ENCODE peak calls at places on chromosomes 13 and 19, in five cellular contexts. Z is BE2C, E is dorsolateral prefrontal cortex, K is ascending aorta, D is lung. I is an unnamed sample.

GRCh38 chr19:34676697-34677385 is at the start of gene SCGB2B2:
- DNase-seq in K (peak), E (peak), D (peak), Z (peak), I (peak)

GRCh38 chr19:10019246-10019645 is 6.0 kb downstream of the RDH8 start:
- DNase-seq in E (no peak), Z (no peak), D (no peak), K (no peak), I (no peak)

GRCh38 chr13:39455534-39456175 is 147.3 kb downstream of the LHFPL6 start:
- DNase-seq in K (no peak), D (no peak), Z (no peak), E (no peak), I (no peak)

GRCh38 chr13:43684947-43685725 is 101.6 kb downstream of the ENOX1 start:
- DNase-seq in E (no peak), D (no peak), K (no peak), Z (no peak), I (no peak)

GRCh38 chr19:19552811-19553210 is 14.7 kb downstream of the CILP2 start:
- DNase-seq in Z (peak), D (no peak), K (no peak), E (no peak), I (no peak)

GRCh38 chr13:51738226-51738905 is 65.6 kb downstream of the DHRS12 start:
- DNase-seq in E (no peak), Z (no peak), K (no peak), D (no peak), I (no peak)

GRCh38 chr19:43337737-43338136 is 15.7 kb upstream of the CD177 start:
- DNase-seq in Z (no peak), E (no peak), D (no peak), K (no peak), I (no peak)

GRCh38 chr19:11251650-11252314 is 10.5 kb downstream of the DOCK6 start:
- DNase-seq in E (no peak), Z (no peak), D (no peak), K (no peak), I (no peak)

GRCh38 chr13:42574011-42574410 is at the start of gene TNFSF11:
- DNase-seq in K (no peak), D (no peak), Z (no peak), E (no peak), I (no peak)

GRCh38 chr19:40613669-40614594 is 12.8 kb downstream of the LTBP4 start:
- DNase-seq in K (peak), E (no peak), D (peak), Z (peak), I (peak)

GRCh38 chr13:63408227-63409202 is 1992.9 kb upstream of the PCDH20 start:
- DNase-seq in Z (peak), K (no peak), D (no peak), E (no peak), I (no peak)

GRCh38 chr13:33348366-33348765 is 62.8 kb upstream of the STARD13 start:
- DNase-seq in K (no peak), Z (no peak), E (no peak), D (no peak), I (no peak)

GRCh38 chr19:9413240-9413954 is 22.0 kb downstream of the ZNF266 start:
- DNase-seq in E (no peak), D (no peak), Z (no peak), K (no peak), I (no peak)

GRCh38 chr13:51618626-51619025 is 34.4 kb downstream of the WDFY2 start:
- DNase-seq in D (no peak), Z (no peak), E (no peak), K (no peak), I (no peak)

GRCh38 chr19:56309511-56310185 is 5.0 kb downstream of the ZSCAN5A start:
- DNase-seq in D (peak), K (no peak), Z (peak), E (no peak), I (peak)

GRCh38 chr19:43372462-43372861 is 19.0 kb downstream of the CD177 start:
- DNase-seq in Z (no peak), K (no peak), E (no peak), D (no peak), I (no peak)

GRCh38 chr13:73056054-73056962 is 2.5 kb upstream of the KLF5 start:
- DNase-seq in E (no peak), D (no peak), K (no peak), Z (no peak), I (no peak)

GRCh38 chr13:113041821-113042335 is 63.7 kb upstream of the F7 start:
- DNase-seq in D (no peak), Z (no peak), K (no peak), E (no peak), I (no peak)

GRCh38 chr19:54191671-54192453 is 754 bp downstream of the TSEN34 start:
- DNase-seq in D (no peak), K (no peak), Z (no peak), E (no peak), I (no peak)

GRCh38 chr19:4861147-4861546 is 6.3 kb downstream of the PLIN3 start:
- DNase-seq in D (no peak), E (no peak), K (no peak), Z (no peak), I (no peak)

GRCh38 chr19:44741841-44742352 is 6.6 kb upstream of the BCL3 start:
- DNase-seq in K (peak), Z (peak), E (peak), D (peak), I (peak)

GRCh38 chr13:45403081-45403480 is 15.1 kb downstream of the SLC25A30 start:
- DNase-seq in Z (no peak), K (no peak), E (no peak), D (no peak), I (no peak)

GRCh38 chr19:11697284-11697855 is 41.4 kb downstream of the ZNF823 start:
- DNase-seq in E (no peak), D (no peak), Z (no peak), K (no peak), I (no peak)

GRCh38 chr19:18436651-18437478 is 1.1 kb downstream of the ISYNA1 start:
- DNase-seq in D (no peak), K (peak), E (no peak), Z (peak), I (no peak)

GRCh38 chr19:531009-531752 is 379 bp upstream of the CDC34 start:
- DNase-seq in Z (peak), K (peak), E (peak), D (peak), I (peak)
- TF ChIP-seq CTCF in Z (no peak), K (no peak), E (no peak), D (no peak), I (no peak)

GRCh38 chr19:3227054-3227626 is 2.7 kb downstream of the CELF5 start:
- DNase-seq in D (no peak), Z (no peak), K (no peak), E (no peak), I (no peak)

GRCh38 chr19:3225677-3226093 is 1.2 kb downstream of the CELF5 start:
- DNase-seq in K (no peak), Z (no peak), D (no peak), E (no peak), I (no peak)

GRCh38 chr19:3222709-3223108 is 1.8 kb upstream of the CELF5 start:
- DNase-seq in Z (no peak), D (no peak), E (no peak), K (no peak), I (no peak)

GRCh38 chr19:3220576-3220975 is 3.9 kb upstream of the CELF5 start:
- DNase-seq in D (no peak), Z (no peak), E (no peak), K (no peak), I (no peak)

GRCh38 chr19:3224346-3225325 is at the start of gene CELF5:
- DNase-seq in D (no peak), Z (peak), E (no peak), K (no peak), I (no peak)
- TF ChIP-seq CTCF in D (no peak), Z (no peak), E (peak), K (no peak), I (peak)

DNA sequence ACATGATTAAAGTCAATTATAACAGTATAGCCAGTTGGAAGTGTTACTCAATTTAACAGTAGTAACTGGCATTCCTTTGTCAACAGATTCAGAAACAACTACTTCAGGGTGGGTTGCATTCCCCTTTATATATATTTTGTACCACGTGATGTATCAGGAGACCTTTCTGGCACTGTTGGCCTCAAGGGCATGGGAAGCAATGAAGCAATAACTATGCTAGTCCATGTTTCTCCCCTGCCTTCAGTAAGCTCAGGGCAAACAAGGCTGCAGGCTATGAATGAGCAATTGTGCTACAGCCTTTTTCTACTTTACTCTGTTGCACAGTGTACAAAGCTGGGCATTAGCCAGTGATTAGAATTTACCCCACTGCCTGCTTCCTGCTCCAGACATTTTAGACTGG is 348.7 kb downstream of the GPC5 start:
- DNase-seq in Z (peak), E (no peak), D (no peak), K (no peak), I (no peak)
- TF ChIP-seq CTCF in Z (no peak), E (no peak), D (no peak), K (no peak), I (no peak)

GRCh38 chr13:76795701-76796695 is 90.2 kb downstream of the KCTD12 start:
- DNase-seq in Z (no peak), E (no peak), K (no peak), D (no peak), I (no peak)

GRCh38 chr13:76798037-76798436 is 88.2 kb downstream of the KCTD12 start:
- DNase-seq in E (no peak), Z (no peak), K (no peak), D (no peak), I (peak)

GRCh38 chr13:76790519-76791289 is 95.5 kb downstream of the KCTD12 start:
- DNase-seq in D (no peak), Z (no peak), E (no peak), K (no peak), I (no peak)

GRCh38 chr13:76791290-76791664 is 94.9 kb downstream of the KCTD12 start:
- DNase-seq in Z (no peak), E (no peak), K (no peak), D (no peak), I (no peak)

DNA sequence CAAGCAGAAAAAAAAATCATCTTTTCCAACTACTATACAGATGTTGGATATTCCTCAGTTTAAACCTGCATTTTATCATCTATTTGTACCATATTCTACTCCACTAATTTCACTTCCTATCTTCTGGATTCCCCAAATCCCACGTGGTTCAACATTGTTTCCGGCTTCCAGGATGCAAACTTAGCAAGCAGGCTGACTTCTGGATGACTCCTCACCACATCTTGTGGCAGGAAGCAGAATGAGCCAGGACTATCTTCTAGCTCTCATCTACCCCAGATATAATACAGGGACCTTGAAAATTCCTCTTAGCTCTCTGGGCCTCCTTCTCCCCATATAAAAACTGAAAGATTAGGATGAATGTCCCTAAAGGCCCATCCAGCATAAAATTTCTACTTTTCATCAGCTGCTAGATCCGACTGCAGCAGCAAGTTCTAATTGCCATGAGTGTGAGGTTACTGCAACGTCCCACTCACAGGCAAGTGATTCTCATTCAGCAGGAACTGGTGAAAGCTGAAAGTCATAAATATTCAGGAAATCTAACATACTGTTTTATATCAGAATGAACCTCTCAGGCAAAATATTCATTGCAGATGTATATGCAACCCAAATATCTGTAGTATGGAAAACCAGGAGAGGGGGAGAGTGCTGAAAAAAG is 93.4 kb downstream of the KCTD12 start:
- DNase-seq in K (no peak), E (no peak), D (no peak), Z (no peak), I (no peak)
- TF ChIP-seq CTCF in K (no peak), E (no peak), D (no peak), Z (no peak), I (no peak)

GRCh38 chr13:79966039-79966438 is 374.9 kb downstream of the SPRY2 start:
- DNase-seq in K (no peak), D (no peak), Z (no peak), E (no peak), I (no peak)
- TF ChIP-seq CTCF in K (no peak), D (no peak), Z (no peak), E (no peak), I (no peak)

GRCh38 chr13:98792321-98792720 is 39.8 kb upstream of the SLC15A1 start:
- DNase-seq in D (no peak), K (no peak), Z (no peak), E (no peak), I (no peak)

GRCh38 chr13:98795220-98795619 is 42.7 kb upstream of the SLC15A1 start:
- DNase-seq in E (no peak), K (no peak), D (no peak), Z (no peak), I (no peak)

GRCh38 chr13:98792784-98793183 is 40.3 kb upstream of the SLC15A1 start:
- DNase-seq in Z (no peak), E (no peak), D (no peak), K (no peak), I (no peak)

GRCh38 chr13:98796191-98796590 is 43.7 kb upstream of the SLC15A1 start:
- DNase-seq in K (no peak), E (no peak), Z (no peak), D (no peak), I (no peak)

GRCh38 chr13:98794498-98794897 is 42.0 kb upstream of the SLC15A1 start:
- DNase-seq in K (no peak), D (no peak), E (no peak), Z (no peak), I (no peak)
- TF ChIP-seq CTCF in K (no peak), D (no peak), E (no peak), Z (peak), I (no peak)

GRCh38 chr13:30332516-30333165 is 25.3 kb upstream of the KATNAL1 start:
- DNase-seq in E (no peak), Z (no peak), K (no peak), D (no peak), I (no peak)

GRCh38 chr13:30333601-30334000 is 26.2 kb upstream of the KATNAL1 start:
- DNase-seq in K (no peak), Z (no peak), E (no peak), D (no peak), I (no peak)

GRCh38 chr13:30337061-30337601 is 29.8 kb upstream of the KATNAL1 start:
- DNase-seq in K (no peak), D (no peak), E (no peak), Z (no peak), I (no peak)

GRCh38 chr13:30331331-30331771 is 24.0 kb upstream of the KATNAL1 start:
- DNase-seq in K (peak), E (no peak), D (no peak), Z (no peak), I (no peak)

DNA sequence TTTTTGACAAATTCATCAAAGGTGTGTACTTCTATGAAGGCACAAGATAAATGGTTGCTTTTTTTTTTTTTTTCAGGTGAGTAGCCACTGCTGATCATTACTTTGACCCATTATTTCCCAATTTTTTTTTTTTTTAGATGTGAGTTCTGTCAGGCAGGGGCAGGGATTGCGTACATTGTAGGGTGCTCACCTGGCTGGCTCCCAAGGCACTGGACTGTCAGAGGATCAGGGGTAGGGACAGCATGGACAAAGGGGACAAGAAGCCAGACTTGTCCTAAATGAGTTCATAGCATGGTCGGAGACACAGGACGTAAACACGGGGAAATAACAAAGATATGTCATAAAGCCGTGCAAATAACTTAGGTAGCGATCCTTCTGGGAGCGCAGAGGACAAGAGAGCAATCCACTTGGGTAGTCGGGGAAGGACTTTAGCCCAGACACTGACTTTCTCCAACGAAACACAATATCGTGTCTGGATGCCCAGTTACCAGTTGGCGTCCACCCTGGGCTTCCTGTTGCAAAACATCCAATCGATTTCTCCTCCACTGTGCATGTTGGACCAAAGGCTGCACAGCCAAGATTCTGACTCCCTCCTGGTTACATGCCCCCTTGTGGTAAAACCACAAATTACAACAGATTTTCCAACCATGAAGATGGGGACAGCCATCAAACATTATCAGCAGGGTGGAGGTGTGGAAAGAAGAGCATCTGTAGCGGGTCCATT is 27.5 kb upstream of the KATNAL1 start:
- DNase-seq in D (no peak), E (no peak), Z (peak), K (no peak), I (no peak)
- TF ChIP-seq CTCF in D (no peak), E (peak), Z (peak), K (peak), I (peak)

GRCh38 chr13:57582032-57582431 is 49.5 kb upstream of the PCDH17 start:
- DNase-seq in K (no peak), Z (no peak), E (no peak), D (no peak), I (no peak)
- TF ChIP-seq CTCF in K (no peak), Z (peak), E (no peak), D (no peak), I (no peak)

DNA sequence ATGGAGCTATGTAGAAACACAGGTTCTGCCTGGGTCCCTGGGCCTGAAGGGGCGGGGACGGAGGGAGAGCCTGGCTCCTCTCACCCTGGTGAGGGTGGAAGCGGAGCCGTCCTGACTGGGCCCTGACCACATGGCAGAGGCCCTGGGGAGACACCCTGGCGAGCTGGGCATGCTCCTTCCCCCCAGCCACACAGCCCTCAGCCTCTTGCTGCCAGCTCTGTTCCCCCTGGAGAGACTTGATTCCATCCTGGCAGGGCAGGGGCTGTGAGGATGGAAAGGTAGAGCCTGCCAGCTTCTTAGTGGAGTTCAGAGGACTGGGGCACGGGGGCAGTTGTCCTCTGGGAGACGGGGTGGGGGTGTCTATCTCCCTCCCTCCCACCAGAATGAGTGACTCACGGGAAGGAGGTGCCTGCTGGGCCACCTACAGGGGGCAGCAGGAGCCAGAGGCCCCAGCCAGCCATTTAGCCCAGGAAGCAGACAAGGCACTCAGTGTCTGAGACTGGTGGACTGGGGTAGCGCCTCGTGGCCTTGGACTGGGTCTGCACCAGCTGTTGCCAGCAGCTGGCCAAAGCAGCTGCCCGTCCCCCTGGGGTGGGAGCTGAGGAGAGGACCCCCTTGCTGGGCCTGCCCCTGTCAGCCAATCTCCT is 22.8 kb upstream of the RNF17 start:
- DNase-seq in E (no peak), D (no peak), K (no peak), Z (no peak), I (no peak)
- TF ChIP-seq CTCF in E (no peak), D (no peak), K (no peak), Z (peak), I (no peak)

DNA sequence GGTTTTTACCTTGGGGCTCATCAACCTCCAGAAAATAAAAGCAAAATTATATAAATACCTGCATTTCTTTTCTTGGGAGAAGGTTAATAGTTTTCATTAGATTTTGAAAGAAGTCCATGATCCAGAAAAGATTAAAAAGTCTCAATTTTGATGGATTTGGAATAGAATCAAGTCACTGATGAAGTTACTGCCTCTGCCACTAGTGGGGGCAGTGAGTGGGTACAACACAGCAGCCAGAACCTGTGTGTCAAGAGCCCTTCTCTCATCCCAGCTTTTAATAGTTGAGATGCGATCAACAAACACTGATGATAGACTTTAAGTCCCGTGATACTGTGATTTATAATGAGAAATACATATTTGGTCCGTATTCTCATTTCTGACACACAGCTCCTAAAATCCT is 686.7 kb downstream of the DIAPH3 start:
- DNase-seq in D (no peak), Z (peak), K (no peak), E (no peak), I (no peak)
- TF ChIP-seq CTCF in D (no peak), Z (peak), K (no peak), E (no peak), I (no peak)

I was measured in CD14-positive monocyte.